ENCODE peak calls at places on chromosomes 16 and 17, in seven cellular contexts. T is ovary, L is tibial nerve, B is SK-N-SH, P is stomach, D is HepG2, O is suprapubic skin. R is an unnamed sample.

GRCh38 chr16:80519189-80519588 is 21.6 kb upstream of the DYNLRB2 start:
- DNase-seq in T (no peak), L (no peak), B (no peak), P (no peak), D (no peak), O (no peak), R (no peak)

GRCh38 chr17:48553190-48553547 is 8.3 kb upstream of the HOXB2 start:
- DNase-seq in T (no peak), L (no peak), B (no peak), P (no peak), D (no peak), O (no peak), R (no peak)

GRCh38 chr17:19642373-19642893 is 6.1 kb upstream of the ALDH3A2 start:
- DNase-seq in T (no peak), L (no peak), B (no peak), P (no peak), D (no peak), O (no peak), R (no peak)

GRCh38 chr17:82734987-82735866 is at the start of gene FN3K:
- DNase-seq in T (peak), L (peak), B (peak), P (peak), D (peak), O (peak), R (peak)

GRCh38 chr17:62649570-62649969 is 22.1 kb downstream of the MRC2 start:
- DNase-seq in T (no peak), L (no peak), B (no peak), P (no peak), D (no peak), O (no peak), R (no peak)

GRCh38 chr17:76946772-76947135 is 78.5 kb downstream of the MGAT5B start:
- DNase-seq in T (no peak), L (no peak), B (no peak), P (no peak), D (no peak), O (no peak), R (no peak)

GRCh38 chr17:5097101-5097834 is 14.4 kb downstream of the ZNF232 start:
- DNase-seq in T (peak), L (peak), B (peak), P (peak), D (no peak), O (no peak), R (no peak)

GRCh38 chr17:77054926-77055325 is 85.8 kb upstream of the SEC14L1 start:
- DNase-seq in T (no peak), L (no peak), B (peak), P (no peak), D (no peak), O (no peak), R (no peak)

GRCh38 chr17:38448208-38448776 is 20.0 kb downstream of the ARHGAP23 start:
- DNase-seq in T (no peak), L (no peak), B (no peak), P (no peak), D (no peak), O (no peak), R (no peak)

GRCh38 chr17:18002171-18002570 is 29.5 kb downstream of the DRC3 start:
- DNase-seq in T (no peak), L (no peak), B (no peak), P (no peak), D (no peak), O (no peak), R (no peak)

GRCh38 chr16:88628512-88628974 is 9.8 kb upstream of the IL17C start:
- DNase-seq in T (no peak), L (no peak), B (peak), P (no peak), D (peak), O (no peak), R (no peak)

GRCh38 chr17:42363767-42364585 is 24.3 kb downstream of the STAT3 start:
- DNase-seq in T (no peak), L (peak), B (no peak), P (no peak), D (no peak), O (no peak), R (no peak)

GRCh38 chr17:81510798-81511549 is 1.6 kb downstream of the ACTG1 start:
- DNase-seq in T (no peak), L (no peak), B (no peak), P (no peak), D (no peak), O (no peak), R (no peak)

GRCh38 chr17:70961341-70961740 is 792.0 kb downstream of the KCNJ2 start:
- DNase-seq in T (no peak), L (no peak), B (no peak), P (no peak), D (no peak), O (no peak), R (no peak)

GRCh38 chr16:19521471-19522368 is at the start of gene GDE1:
- DNase-seq in T (peak), L (peak), B (peak), P (peak), D (peak), O (peak), R (peak)

GRCh38 chr16:20385844-20386832 is 18.4 kb downstream of the PDILT start:
- DNase-seq in T (peak), L (peak), B (peak), P (peak), D (peak), O (no peak), R (peak)

GRCh38 chr17:28576758-28577465 is at the start of gene ALDOC:
- DNase-seq in T (peak), L (peak), B (peak), P (peak), D (peak), O (peak), R (peak)

GRCh38 chr16:64416232-64417010 is 705.4 kb downstream of the CDH11 start:
- DNase-seq in T (no peak), L (no peak), B (no peak), P (no peak), D (no peak), O (no peak), R (no peak)

GRCh38 chr17:47239663-47240374 is 13.8 kb upstream of the ITGB3 start:
- DNase-seq in T (peak), L (peak), B (peak), P (peak), D (no peak), O (peak), R (peak)

GRCh38 chr17:19787733-19788357 is 39.7 kb upstream of the ALDH3A1 start:
- DNase-seq in T (no peak), L (no peak), B (no peak), P (no peak), D (no peak), O (no peak), R (no peak)

GRCh38 chr17:49277638-49278037 is 47.1 kb upstream of the PHOSPHO1 start:
- DNase-seq in T (no peak), L (no peak), B (no peak), P (no peak), D (no peak), O (peak), R (no peak)

GRCh38 chr16:67404740-67405226 is 11.5 kb upstream of the TPPP3 start:
- DNase-seq in T (no peak), L (no peak), B (no peak), P (peak), D (no peak), O (no peak), R (no peak)
- TF ChIP-seq EP300 in T (no peak), L (no peak), B (no peak), P (no peak), D (no peak), O (no peak), R (no peak)

GRCh38 chr16:86199871-86200700 is 301.1 kb downstream of the IRF8 start:
- DNase-seq in T (no peak), L (no peak), B (no peak), P (no peak), D (no peak), O (peak), R (no peak)
- TF ChIP-seq EP300 in T (no peak), L (no peak), B (no peak), P (peak), D (no peak), O (no peak), R (no peak)

GRCh38 chr17:50290074-50290702 is 15.9 kb downstream of the TMEM92 start:
- DNase-seq in T (peak), L (peak), B (no peak), P (peak), D (no peak), O (peak), R (peak)
- TF ChIP-seq EP300 in T (peak), L (peak), B (no peak), P (peak), D (no peak), O (no peak), R (no peak)

DNA sequence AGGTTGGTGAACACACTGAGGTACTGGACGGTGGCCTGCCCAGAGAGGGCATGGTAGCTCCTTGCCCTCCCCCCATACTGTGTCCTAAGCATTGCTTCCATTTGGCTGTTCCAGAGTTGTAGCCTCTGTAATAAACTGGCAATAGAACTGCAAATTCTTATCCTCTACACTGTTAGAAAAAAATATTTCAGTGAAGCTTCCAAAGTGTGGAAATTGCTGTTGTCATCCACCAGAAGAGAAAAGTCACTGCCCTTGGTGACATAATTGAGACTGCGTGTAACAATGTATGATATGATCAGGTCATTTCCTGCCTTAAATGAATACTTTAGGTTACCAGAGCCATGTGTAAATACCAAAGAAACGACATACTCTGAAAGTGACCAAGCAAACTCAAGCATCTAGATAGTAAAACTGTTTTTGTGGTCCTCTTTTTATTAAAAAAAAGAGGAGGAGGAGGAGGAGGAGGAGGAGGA is 65.9 kb downstream of the CEP95 start:
- DNase-seq in T (no peak), L (no peak), B (no peak), P (no peak), D (peak), O (no peak), R (peak)
- TF ChIP-seq EP300 in T (no peak), L (no peak), B (no peak), P (no peak), D (no peak), O (no peak), R (no peak)

GRCh38 chr17:80284631-80285030 is 24.0 kb downstream of the RNF213 start:
- DNase-seq in T (no peak), L (no peak), B (peak), P (no peak), D (no peak), O (no peak), R (peak)
- TF ChIP-seq EP300 in T (no peak), L (no peak), B (no peak), P (no peak), D (no peak), O (no peak), R (no peak)

GRCh38 chr16:12612598-12613101 is 191.0 kb downstream of the CPPED1 start:
- DNase-seq in T (no peak), L (no peak), B (no peak), P (no peak), D (peak), O (no peak), R (peak)

GRCh38 chr16:12611916-12612597 is 191.6 kb downstream of the CPPED1 start:
- DNase-seq in T (no peak), L (no peak), B (no peak), P (no peak), D (no peak), O (no peak), R (no peak)

GRCh38 chr16:12613992-12614661 is 189.6 kb downstream of the CPPED1 start:
- DNase-seq in T (no peak), L (no peak), B (no peak), P (no peak), D (no peak), O (no peak), R (no peak)

GRCh38 chr16:12614662-12615278 is 188.9 kb downstream of the CPPED1 start:
- DNase-seq in T (no peak), L (no peak), B (no peak), P (no peak), D (no peak), O (no peak), R (no peak)

DNA sequence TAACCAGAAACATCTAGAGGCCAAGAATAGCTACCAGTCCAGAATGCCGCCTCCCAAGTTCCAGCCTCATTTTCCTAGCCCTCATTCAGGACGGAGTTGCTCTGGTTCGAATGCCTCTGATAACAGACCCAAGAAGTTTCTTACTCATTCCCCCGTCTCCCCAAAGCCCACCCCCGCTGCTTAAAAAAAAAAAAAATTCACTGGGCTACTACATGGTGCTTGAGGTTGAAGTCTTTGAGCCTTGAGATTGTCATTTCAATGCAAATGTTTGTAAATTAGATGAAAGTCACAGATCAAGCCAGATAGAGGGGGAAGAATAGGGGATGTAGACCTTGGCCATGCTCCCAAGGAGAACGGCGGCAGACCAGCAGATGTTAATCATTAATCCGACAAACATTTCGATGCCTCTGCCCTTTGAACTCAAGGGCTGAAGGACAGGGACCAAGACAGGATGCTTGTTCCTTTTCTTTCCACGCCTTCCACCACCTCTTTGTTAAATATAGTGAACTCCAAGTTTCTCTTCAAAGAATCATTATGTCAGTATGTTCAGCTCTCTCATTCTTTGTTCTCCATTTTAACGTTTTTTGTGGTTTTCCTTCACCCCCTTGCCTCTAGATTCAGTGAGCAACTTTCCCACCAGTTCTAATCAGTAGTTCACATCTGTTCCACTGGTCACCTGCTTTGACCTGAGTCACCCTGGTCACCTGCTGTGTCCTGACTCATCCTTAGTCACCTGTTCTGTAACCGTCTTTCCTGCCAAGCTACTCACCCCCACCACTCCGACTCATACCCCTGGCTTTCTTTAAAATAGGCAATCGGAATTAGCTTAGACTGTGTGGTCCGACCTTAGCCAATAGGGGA is 190.3 kb downstream of the CPPED1 start:
- DNase-seq in T (no peak), L (no peak), B (no peak), P (no peak), D (peak), O (no peak), R (peak)
- TF ChIP-seq EP300 in T (no peak), L (no peak), B (peak), P (no peak), D (peak), O (no peak), R (peak)

GRCh38 chr17:66276328-66276937 is 26.0 kb upstream of the PRKCA start:
- DNase-seq in T (no peak), L (no peak), B (no peak), P (no peak), D (peak), O (no peak), R (peak)
- TF ChIP-seq EP300 in T (no peak), L (no peak), B (no peak), P (no peak), D (no peak), O (no peak), R (no peak)

GRCh38 chr17:78144736-78145641 is 1.2 kb upstream of the C17orf99 start:
- DNase-seq in T (peak), L (no peak), B (no peak), P (peak), D (no peak), O (no peak), R (no peak)
- TF ChIP-seq EP300 in T (no peak), L (no peak), B (no peak), P (no peak), D (no peak), O (no peak), R (no peak)

GRCh38 chr17:43756176-43756575 is 2.4 kb downstream of the SOST start:
- DNase-seq in T (no peak), L (no peak), B (no peak), P (no peak), D (no peak), O (no peak), R (no peak)

GRCh38 chr17:43757171-43757660 is 1.4 kb downstream of the SOST start:
- DNase-seq in T (no peak), L (no peak), B (no peak), P (no peak), D (no peak), O (no peak), R (no peak)

GRCh38 chr17:43758497-43759174 is at the start of gene SOST:
- DNase-seq in T (no peak), L (no peak), B (no peak), P (no peak), D (no peak), O (no peak), R (no peak)

GRCh38 chr17:43759836-43760235 is 1.2 kb upstream of the SOST start:
- DNase-seq in T (no peak), L (no peak), B (no peak), P (no peak), D (no peak), O (no peak), R (no peak)

DNA sequence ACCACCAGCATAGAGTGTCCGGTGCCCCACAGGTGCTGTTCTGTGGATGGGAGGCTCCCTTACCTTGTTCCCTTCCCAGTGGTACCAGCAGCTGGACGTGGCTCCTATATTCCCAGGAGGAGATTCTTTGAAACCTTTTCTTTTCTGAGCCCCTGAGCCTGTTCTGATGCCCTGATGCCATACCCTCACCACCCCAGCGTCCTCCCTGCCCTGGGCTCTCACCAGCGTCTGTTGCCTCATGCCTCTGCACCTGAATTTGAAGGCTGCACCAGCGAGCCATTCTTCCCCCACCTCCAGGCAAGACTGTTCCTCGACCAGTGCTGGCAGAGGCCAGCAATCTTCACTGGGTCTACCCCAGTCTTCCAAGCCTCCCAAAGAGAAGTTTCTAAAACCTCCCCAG is 505 bp downstream of the SOST start:
- DNase-seq in T (no peak), L (no peak), B (no peak), P (no peak), D (no peak), O (no peak), R (no peak)
- TF ChIP-seq EP300 in T (no peak), L (no peak), B (no peak), P (no peak), D (no peak), O (no peak), R (no peak)

GRCh38 chr17:32349854-32350661 is at the start of gene ZNF207:
- DNase-seq in T (peak), L (peak), B (peak), P (peak), D (peak), O (peak), R (peak)
- TF ChIP-seq EP300 in T (no peak), L (peak), B (no peak), P (no peak), D (no peak), O (no peak), R (no peak)